ENCODE peak calls at places on chromosomes 12 and 14, in ten cellular contexts. K is fibroblast of lung; O is pancreas; Y is uterus; Z is right atrium auricular region; H is OCI-LY7; I is ascending aorta; F is heart right ventricle; D is RWPE2; N is CD8-positive, alpha-beta memory T cell. Q is an unnamed sample.

GRCh38 chr14:74638970-74639369 is 26.9 kb upstream of the LTBP2 start:
- DNase-seq in K (no peak), D (no peak), Z (no peak), I (no peak), H (no peak), F (no peak), O (no peak), N (no peak), Y (no peak), Q (no peak)

GRCh38 chr14:70988452-70988851 is 81.2 kb downstream of the PCNX1 start:
- DNase-seq in D (no peak), O (no peak), I (no peak), Z (no peak), H (no peak), K (peak), N (no peak), F (no peak), Y (no peak), Q (no peak)

GRCh38 chr14:22598896-22599244 is 770 bp downstream of the ABHD4 start:
- DNase-seq in I (no peak), K (peak), O (no peak), D (no peak), H (peak), Z (peak), F (no peak), N (no peak), Y (peak), Q (peak)

GRCh38 chr12:5912437-5913334 is 32.4 kb downstream of the ANO2 start:
- DNase-seq in D (no peak), F (no peak), N (no peak), Z (no peak), O (no peak), Y (no peak), I (no peak), H (no peak), K (no peak), Q (peak)

GRCh38 chr14:58296731-58297130 is 1.6 kb upstream of the ARID4A start:
- DNase-seq in Y (no peak), Z (no peak), H (no peak), O (no peak), D (no peak), K (peak), N (no peak), F (no peak), I (no peak), Q (no peak)

GRCh38 chr14:31205681-31206535 is 1.7 kb downstream of the HECTD1 start:
- DNase-seq in H (peak), Y (no peak), O (no peak), F (no peak), D (no peak), I (no peak), K (peak), N (peak), Z (no peak), Q (peak)

GRCh38 chr14:95483843-95484165 is 32.6 kb downstream of the SYNE3 start:
- DNase-seq in K (no peak), D (no peak), H (no peak), F (no peak), O (no peak), Y (no peak), Z (no peak), N (no peak), I (no peak), Q (no peak)

GRCh38 chr12:9674226-9674590 is 4.7 kb downstream of the CLEC2D start:
- DNase-seq in Z (no peak), D (no peak), I (no peak), H (peak), Y (no peak), N (peak), K (no peak), O (no peak), F (no peak), Q (no peak)

GRCh38 chr14:22920697-22921096 is 1.7 kb upstream of the RBM23 start:
- DNase-seq in D (no peak), Z (no peak), F (peak), N (no peak), Y (no peak), I (no peak), K (no peak), O (no peak), H (no peak), Q (no peak)

GRCh38 chr12:16218934-16219718 is 58.4 kb downstream of the SLC15A5 start:
- DNase-seq in Y (no peak), F (no peak), N (no peak), K (no peak), D (no peak), Z (no peak), I (no peak), H (no peak), O (no peak), Q (no peak)
- H3K27ac ChIP-seq in Y (no peak), F (no peak), N (no peak), K (no peak), D (no peak), Z (no peak), I (no peak), H (no peak), O (no peak), Q (no peak)

GRCh38 chr14:66008631-66009030 is 477.5 kb upstream of the CCDC196 start:
- DNase-seq in F (no peak), Z (no peak), Y (no peak), K (no peak), I (no peak), H (no peak), O (no peak), D (no peak), N (no peak), Q (peak)
- H3K27ac ChIP-seq in F (no peak), Z (no peak), Y (no peak), K (no peak), I (no peak), H (no peak), O (no peak), D (no peak), N (no peak), Q (peak)

GRCh38 chr14:77339407-77339806 is 18.6 kb downstream of the GSTZ1 start:
- DNase-seq in F (no peak), N (no peak), H (no peak), D (no peak), Z (no peak), O (no peak), K (peak), I (no peak), Y (no peak), Q (no peak)

GRCh38 chr14:77342726-77343397 is 22.0 kb downstream of the GSTZ1 start:
- DNase-seq in H (no peak), D (no peak), Y (no peak), Z (no peak), O (no peak), N (no peak), K (peak), I (no peak), F (no peak), Q (no peak)

GRCh38 chr14:77337880-77338279 is 17.0 kb downstream of the GSTZ1 start:
- DNase-seq in F (no peak), Z (no peak), N (no peak), I (no peak), K (no peak), H (no peak), Y (no peak), D (no peak), O (no peak), Q (no peak)

GRCh38 chr14:77340389-77340788 is 19.6 kb downstream of the GSTZ1 start:
- DNase-seq in K (no peak), O (no peak), F (no peak), D (no peak), I (no peak), N (no peak), Z (no peak), Y (no peak), H (no peak), Q (no peak)

DNA sequence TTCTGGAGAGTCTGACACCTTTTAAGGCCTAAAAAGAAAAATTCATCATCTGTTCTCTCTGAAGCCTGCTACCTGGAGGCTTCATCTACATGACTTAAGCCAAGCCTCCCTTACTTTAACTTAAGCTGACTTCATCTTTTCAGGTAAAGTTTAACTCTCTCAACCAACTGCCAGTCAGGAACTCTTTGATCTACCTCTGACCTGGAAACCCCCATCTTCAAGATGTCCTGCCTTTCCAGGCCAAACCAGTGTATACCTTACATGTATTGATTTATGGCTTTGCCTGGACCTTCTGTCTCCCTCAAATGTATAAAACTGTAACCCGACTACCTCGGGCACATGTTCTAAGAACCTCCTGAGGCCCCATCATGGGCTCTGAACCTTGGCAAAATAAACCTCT is 17.5 kb downstream of the GSTZ1 start:
- DNase-seq in H (no peak), Y (no peak), I (no peak), O (no peak), F (no peak), N (no peak), D (no peak), Z (no peak), K (no peak), Q (no peak)
- H3K27ac ChIP-seq in H (no peak), Y (no peak), I (no peak), O (no peak), F (no peak), N (no peak), D (no peak), Z (no peak), K (no peak), Q (no peak)

GRCh38 chr12:102461501-102461900 is 18.9 kb downstream of the IGF1 start:
- DNase-seq in K (no peak), O (no peak), F (no peak), Z (no peak), Y (no peak), N (no peak), H (no peak), D (no peak), I (no peak), Q (no peak)

GRCh38 chr12:102465762-102466560 is 14.4 kb downstream of the IGF1 start:
- DNase-seq in F (no peak), D (no peak), Y (no peak), Z (no peak), O (no peak), K (no peak), H (no peak), I (no peak), N (no peak), Q (no peak)

GRCh38 chr12:102462386-102462785 is 18.0 kb downstream of the IGF1 start:
- DNase-seq in K (peak), Y (no peak), D (no peak), O (no peak), N (no peak), H (no peak), F (no peak), I (no peak), Z (no peak), Q (no peak)

GRCh38 chr12:102462803-102463499 is 17.4 kb downstream of the IGF1 start:
- DNase-seq in Y (no peak), N (no peak), K (peak), D (no peak), H (no peak), I (no peak), O (no peak), F (no peak), Z (no peak), Q (no peak)

DNA sequence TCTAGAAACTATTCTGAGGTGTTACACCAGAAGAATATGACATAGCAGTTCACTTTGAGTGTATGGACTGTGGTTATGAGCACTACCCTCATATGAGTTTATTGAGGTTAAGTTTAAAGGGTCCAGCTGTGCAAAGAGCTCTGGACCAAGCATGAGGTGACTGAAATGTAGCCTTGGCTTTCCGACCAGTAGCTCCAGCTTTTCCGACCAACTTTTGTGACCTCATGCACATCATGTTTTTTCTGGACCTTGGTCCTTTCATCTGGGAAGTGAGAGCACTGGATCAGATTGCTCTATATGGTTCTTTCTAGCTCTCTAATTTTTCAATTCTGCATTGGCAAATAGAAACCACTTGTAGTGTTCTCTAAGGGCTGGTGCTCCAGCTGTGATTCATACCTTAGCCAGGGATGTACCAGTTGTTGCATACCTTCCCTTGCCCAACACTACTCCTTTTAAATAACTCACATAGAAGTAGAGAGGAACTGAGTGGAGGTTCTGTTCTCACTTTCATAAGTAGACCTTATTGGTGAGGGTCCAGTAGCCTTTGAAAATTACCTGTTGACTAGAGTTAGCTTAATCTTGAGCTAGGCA is 16.6 kb downstream of the IGF1 start:
- DNase-seq in I (no peak), H (no peak), D (no peak), F (no peak), O (no peak), K (no peak), Z (no peak), Y (no peak), N (no peak), Q (no peak)
- H3K27ac ChIP-seq in I (peak), H (no peak), D (no peak), F (no peak), O (no peak), K (no peak), Z (peak), Y (peak), N (no peak), Q (no peak)

GRCh38 chr12:120142231-120142877 is 25.8 kb upstream of the RAB35 start:
- DNase-seq in Y (no peak), I (no peak), O (no peak), N (no peak), K (no peak), H (no peak), Z (no peak), D (no peak), F (no peak), Q (no peak)
- H3K27ac ChIP-seq in Y (no peak), I (no peak), O (no peak), N (no peak), K (no peak), H (no peak), Z (no peak), D (no peak), F (no peak), Q (no peak)

GRCh38 chr14:103284574-103285467 is 49.2 kb upstream of the EIF5 start:
- DNase-seq in Y (no peak), Z (peak), D (no peak), N (no peak), I (no peak), H (no peak), F (no peak), O (no peak), K (peak), Q (no peak)

GRCh38 chr14:103281496-103282231 is 52.4 kb upstream of the EIF5 start:
- DNase-seq in D (no peak), Y (peak), Z (peak), K (peak), O (no peak), H (no peak), I (no peak), F (no peak), N (no peak), Q (peak)

GRCh38 chr14:103282932-103283331 is 51.1 kb upstream of the EIF5 start:
- DNase-seq in D (no peak), O (no peak), Z (peak), N (no peak), I (no peak), H (no peak), Y (no peak), K (no peak), F (no peak), Q (no peak)

GRCh38 chr14:103286460-103286859 is 47.6 kb upstream of the EIF5 start:
- DNase-seq in D (no peak), H (no peak), K (no peak), Z (peak), Y (no peak), I (no peak), F (no peak), N (no peak), O (no peak), Q (no peak)

GRCh38 chr14:103283916-103284315 is 50.1 kb upstream of the EIF5 start:
- DNase-seq in K (no peak), O (no peak), I (no peak), H (no peak), Z (no peak), Y (no peak), D (no peak), F (no peak), N (no peak), Q (no peak)
- H3K27ac ChIP-seq in K (no peak), O (no peak), I (no peak), H (no peak), Z (no peak), Y (no peak), D (no peak), F (no peak), N (no peak), Q (no peak)

DNA sequence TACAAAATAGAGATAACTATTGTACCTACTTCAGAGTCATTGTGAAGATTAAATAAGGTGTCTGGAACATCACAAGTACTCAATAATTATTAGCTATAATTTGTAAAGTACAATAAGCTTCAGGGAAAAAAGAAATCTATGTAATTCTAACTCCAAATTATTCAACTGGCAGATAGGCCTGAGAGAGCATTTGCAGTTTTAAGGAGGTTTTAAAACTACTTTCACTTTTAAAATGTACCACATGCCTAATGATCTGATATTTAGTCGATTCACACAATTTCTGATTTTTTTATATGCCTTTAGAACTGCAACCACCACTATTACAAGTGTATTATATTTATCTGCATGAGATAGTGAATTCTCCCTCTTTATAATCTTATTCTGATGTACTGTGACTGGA is 24.9 kb upstream of the FRMD6 start:
- DNase-seq in F (no peak), Z (no peak), D (no peak), N (no peak), Y (no peak), I (no peak), K (no peak), O (no peak), H (no peak), Q (no peak)
- H3K27ac ChIP-seq in F (no peak), Z (no peak), D (no peak), N (no peak), Y (peak), I (no peak), K (no peak), O (no peak), H (no peak), Q (no peak)

GRCh38 chr12:69024907-69025306 is 91.9 kb upstream of the CPM start:
- DNase-seq in N (no peak), Y (no peak), I (no peak), K (peak), Z (no peak), H (no peak), D (no peak), F (no peak), O (no peak), Q (no peak)

GRCh38 chr12:69024413-69024812 is 91.4 kb upstream of the CPM start:
- DNase-seq in N (no peak), I (no peak), Z (no peak), D (peak), H (no peak), Y (no peak), F (no peak), O (no peak), K (peak), Q (no peak)

GRCh38 chr12:69023840-69024239 is 90.9 kb upstream of the CPM start:
- DNase-seq in K (no peak), Y (no peak), F (no peak), D (no peak), O (no peak), N (no peak), I (no peak), H (no peak), Z (no peak), Q (no peak)

GRCh38 chr12:69019910-69020309 is 86.9 kb upstream of the CPM start:
- DNase-seq in O (no peak), F (no peak), K (no peak), N (no peak), Y (no peak), D (no peak), H (no peak), Z (no peak), I (no peak), Q (no peak)

DNA sequence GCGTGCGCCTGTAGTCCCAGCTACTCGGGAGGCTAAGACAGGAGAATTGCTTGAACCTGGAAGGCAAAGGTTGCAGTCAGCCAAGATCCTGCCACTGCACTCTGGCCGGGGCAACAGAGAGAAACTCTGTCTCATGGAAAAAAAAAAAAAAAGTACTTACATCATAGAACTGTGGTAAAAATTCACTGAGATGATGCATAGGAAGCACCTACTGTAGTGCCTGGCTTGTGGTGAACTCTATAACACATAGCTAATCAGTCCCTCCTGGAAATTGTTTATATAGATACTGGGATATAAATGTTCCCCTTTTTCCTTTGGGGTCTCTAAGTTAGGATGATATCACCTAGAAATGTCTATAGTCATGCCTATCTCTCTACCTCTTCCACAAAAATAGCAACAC is 89.7 kb upstream of the CPM start:
- DNase-seq in Y (no peak), K (no peak), F (no peak), O (no peak), I (no peak), Z (no peak), H (no peak), N (no peak), D (no peak), Q (no peak)
- H3K27ac ChIP-seq in Y (no peak), K (no peak), F (no peak), O (no peak), I (no peak), Z (no peak), H (no peak), N (no peak), D (no peak), Q (no peak)

GRCh38 chr14:61343991-61344405 is 22.6 kb downstream of the PRKCH start:
- DNase-seq in O (no peak), K (no peak), Y (no peak), F (no peak), D (no peak), I (no peak), Z (no peak), H (no peak), N (no peak), Q (no peak)

GRCh38 chr14:61342941-61343340 is 21.6 kb downstream of the PRKCH start:
- DNase-seq in Y (no peak), Z (no peak), K (no peak), I (no peak), O (no peak), D (no peak), F (no peak), N (no peak), H (no peak), Q (no peak)

GRCh38 chr14:61343471-61343870 is 22.1 kb downstream of the PRKCH start:
- DNase-seq in N (no peak), K (no peak), O (no peak), I (no peak), F (no peak), D (no peak), Z (no peak), H (no peak), Y (no peak), Q (no peak)

GRCh38 chr14:61341275-61342210 is 20.2 kb downstream of the PRKCH start:
- DNase-seq in I (no peak), N (peak), F (no peak), D (no peak), K (no peak), H (no peak), Y (no peak), Z (no peak), O (no peak), Q (no peak)

GRCh38 chr14:61342486-61342885 is 21.1 kb downstream of the PRKCH start:
- DNase-seq in K (no peak), Z (no peak), F (no peak), H (no peak), I (no peak), O (no peak), D (no peak), N (peak), Y (no peak), Q (no peak)
- H3K27ac ChIP-seq in K (no peak), Z (peak), F (peak), H (no peak), I (peak), O (no peak), D (peak), N (peak), Y (peak), Q (no peak)

Q was measured in A673.